ENCODE peak calls at places on chromosomes 16 and 17, in eight cellular contexts. F is cardiac muscle cell; L is tibial nerve; W is NT2/D1; A is thoracic aorta; Y is heart right ventricle; U is vagina; Q is naive thymus-derived CD4-positive, alpha-beta T cell. N is an unnamed sample.

GRCh38 chr17:73888875-73889274 is 244.6 kb upstream of the SDK2 start:
- DNase-seq in F (no peak), L (no peak), W (no peak), A (no peak), Y (peak; percentile 25), U (no peak), Q (no peak), N (no peak)

GRCh38 chr16:88922114-88922825 is 54.7 kb downstream of the CBFA2T3 start:
- DNase-seq in F (no peak), L (peak; percentile 64), W (no peak), A (peak; percentile 22), Y (peak; percentile 92), U (no peak), Q (no peak), N (no peak)

GRCh38 chr17:37839196-37839978 is 84.8 kb upstream of the TBC1D3K start:
- DNase-seq in F (no peak), L (no peak), W (no peak), A (no peak), Y (no peak), U (no peak), Q (no peak), N (no peak)

GRCh38 chr17:633641-634091 is 81.0 kb downstream of the VPS53 start:
- DNase-seq in F (no peak), L (no peak), W (no peak), A (no peak), Y (no peak), U (no peak), Q (no peak), N (peak; percentile 12)

GRCh38 chr16:23257682-23258081 is 44.4 kb upstream of the SCNN1B start:
- DNase-seq in F (no peak), L (no peak), W (no peak), A (no peak), Y (no peak), U (no peak), Q (no peak), N (no peak)

GRCh38 chr16:14061732-14062259 is 9.3 kb upstream of the MRTFB start:
- DNase-seq in F (no peak), L (no peak), W (no peak), A (no peak), Y (no peak), U (no peak), Q (no peak), N (no peak)

GRCh38 chr17:47218896-47219430 is 9.8 kb downstream of the MYL4 start:
- DNase-seq in F (peak; percentile 92), L (no peak), W (no peak), A (no peak), Y (peak; percentile 18), U (no peak), Q (no peak), N (no peak)

GRCh38 chr17:38762231-38762630 is 9.7 kb downstream of the PSMB3 start:
- DNase-seq in F (no peak), L (no peak), W (no peak), A (no peak), Y (no peak), U (no peak), Q (no peak), N (no peak)

GRCh38 chr16:68737046-68737729 is at the start of gene CDH1:
- DNase-seq in F (peak; percentile 44), L (no peak), W (no peak), A (no peak), Y (peak; percentile 17), U (no peak), Q (no peak), N (no peak)

GRCh38 chr17:64385187-64386083 is 5.2 kb downstream of the PECAM1 start:
- DNase-seq in F (no peak), L (peak; percentile 43), W (no peak), A (peak; percentile 10), Y (peak; percentile 31), U (no peak), Q (no peak), N (no peak)

GRCh38 chr17:46782250-46782953 is 36.1 kb downstream of the WNT3 start:
- DNase-seq in F (peak; percentile 55), L (no peak), W (no peak), A (no peak), Y (no peak), U (no peak), Q (no peak), N (peak; percentile 40)

DNA sequence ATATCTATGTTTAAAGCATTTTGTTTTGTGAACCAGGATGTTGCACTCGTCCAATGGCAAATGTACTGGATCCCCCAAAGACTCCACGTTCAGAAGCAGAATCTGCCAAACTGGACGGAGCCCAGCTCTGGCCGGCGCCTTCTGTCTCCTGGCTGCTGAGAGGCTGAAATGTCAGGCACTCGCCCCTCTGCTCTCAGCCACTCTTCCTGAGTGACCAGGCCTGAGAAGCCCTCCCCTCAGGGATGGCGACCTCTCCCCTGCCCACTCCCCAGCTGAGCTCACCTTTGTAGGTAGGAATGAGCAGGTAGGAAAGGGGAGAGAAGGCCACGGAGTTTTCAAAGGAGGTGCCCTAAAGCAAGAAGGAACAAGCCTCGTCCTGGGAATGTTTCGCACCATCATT is 187.5 kb upstream of the FOXF1 start:
- DNase-seq in F (no peak), L (no peak), W (no peak), A (no peak), Y (no peak), U (no peak), Q (no peak), N (no peak)
- H3K27me3 ChIP-seq in F (no peaks in the 10 kb centered on the region), L (peaks cover 26% of the 10 kb centered on the region), W (no peaks in the 10 kb centered on the region), A (no peaks in the 10 kb centered on the region), Y (no peaks in the 10 kb centered on the region), U (no peaks in the 10 kb centered on the region), Q (no peaks in the 10 kb centered on the region), N (no peaks in the 10 kb centered on the region)

GRCh38 chr16:49528035-49528434 is 154.4 kb downstream of the C16orf78 start:
- DNase-seq in F (peak; percentile 18), L (no peak), W (no peak), A (no peak), Y (no peak), U (no peak), Q (no peak), N (no peak)
- H3K4me3 ChIP-seq in F (no peak overlapping the region), L (peak overlapping the region; percentile 43), W (no peak overlapping the region), A (peak overlapping the region; percentile 64), Y (peak overlapping the region; percentile 48), U (peak overlapping the region; percentile 38), Q (peak overlapping the region; percentile 56), N (no peak overlapping the region)

GRCh38 chr16:57995721-57996405 is 4.6 kb downstream of the ZNF319 start:
- DNase-seq in F (no peak), L (no peak), W (no peak), A (no peak), Y (no peak), U (no peak), Q (no peak), N (no peak)

GRCh38 chr16:57994778-57995177 is 5.7 kb downstream of the ZNF319 start:
- DNase-seq in F (peak; percentile 56), L (no peak), W (no peak), A (no peak), Y (peak; percentile 52), U (no peak), Q (no peak), N (peak; percentile 81)

GRCh38 chr16:57993452-57993851 is 7.0 kb downstream of the ZNF319 start:
- DNase-seq in F (no peak), L (no peak), W (no peak), A (no peak), Y (no peak), U (no peak), Q (no peak), N (no peak)

GRCh38 chr16:57993897-57994296 is 6.6 kb downstream of the ZNF319 start:
- DNase-seq in F (no peak), L (no peak), W (no peak), A (no peak), Y (no peak), U (no peak), Q (no peak), N (no peak)

GRCh38 chr16:57994361-57994760 is 6.1 kb downstream of the ZNF319 start:
- DNase-seq in F (no peak), L (no peak), W (no peak), A (no peak), Y (no peak), U (no peak), Q (no peak), N (no peak)
- H3K4me1 ChIP-seq in F (peaks cover 7% of the 10 kb centered on the region), L (peaks cover 7% of the 10 kb centered on the region), W (peaks cover 26% of the 10 kb centered on the region), A (peaks cover 12% of the 10 kb centered on the region), Y (peaks cover 43% of the 10 kb centered on the region), U (peaks cover 29% of the 10 kb centered on the region), Q (peaks cover 50% of the 10 kb centered on the region), N (peaks cover 3% of the 10 kb centered on the region)

DNA sequence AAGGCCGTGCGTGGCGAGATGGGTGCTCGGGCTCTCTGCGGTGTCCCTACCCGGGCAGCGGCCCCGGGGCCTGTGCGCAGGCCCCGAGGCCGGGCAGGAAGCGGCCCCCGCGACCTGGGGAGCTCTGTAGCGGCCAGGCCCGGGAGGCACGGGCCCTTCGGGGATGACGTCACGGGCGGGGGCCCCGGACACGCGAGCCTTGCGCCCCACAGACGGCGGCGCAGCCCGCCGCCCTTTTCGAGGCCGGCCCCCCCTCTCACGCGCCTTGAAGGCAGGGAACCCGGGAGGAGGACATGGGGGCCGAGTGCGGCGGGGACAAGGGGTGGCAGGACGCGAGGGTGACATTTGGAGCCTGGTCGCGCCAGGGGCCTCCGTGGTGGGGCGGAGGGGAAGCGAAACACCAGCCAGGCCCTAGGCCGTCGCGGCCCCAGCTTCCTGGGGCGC is 1.1 kb downstream of the RAI1 start:
- DNase-seq in F (peak; percentile 45), L (no peak), W (no peak), A (no peak), Y (peak; percentile 59), U (no peak), Q (peak; percentile 56), N (no peak)
- H3K27me3 ChIP-seq in F (peaks cover 21% of the 10 kb centered on the region), L (no peaks in the 10 kb centered on the region), W (peaks cover 83% of the 10 kb centered on the region), A (no peaks in the 10 kb centered on the region), Y (no peaks in the 10 kb centered on the region), U (no peaks in the 10 kb centered on the region), Q (no peaks in the 10 kb centered on the region), N (no peaks in the 10 kb centered on the region)

DNA sequence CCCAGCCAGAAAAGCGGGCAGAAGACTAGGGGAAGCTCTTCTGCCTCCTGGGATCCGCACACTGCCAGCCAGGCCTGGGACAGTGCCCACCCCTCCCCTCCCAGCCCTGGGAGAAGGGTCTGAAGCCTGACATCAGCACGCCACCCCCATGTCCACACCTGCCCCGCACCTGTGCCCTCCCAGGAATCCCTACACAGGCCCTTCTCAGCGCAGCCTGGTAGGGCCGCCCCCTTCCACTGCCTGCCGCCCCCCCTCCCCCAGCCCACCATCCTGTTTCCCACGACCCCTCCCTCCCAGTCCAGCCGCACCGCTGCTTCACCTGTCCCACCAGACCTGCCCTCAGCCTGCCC is 10.6 kb downstream of the ENPP7 start:
- DNase-seq in F (no peak), L (no peak), W (no peak), A (no peak), Y (no peak), U (no peak), Q (no peak), N (no peak)
- H3K4me3 ChIP-seq in F (peak overlapping the region; percentile 17), L (peak overlapping the region; percentile 14), W (peak overlapping the region; percentile 52), A (no peak overlapping the region), Y (no peak overlapping the region), U (no peak overlapping the region), Q (no peak overlapping the region), N (peak overlapping the region; percentile 38)

GRCh38 chr17:68196394-68197090 is 51.3 kb upstream of the AMZ2 start:
- DNase-seq in F (peak; percentile 21), L (no peak), W (no peak), A (no peak), Y (no peak), U (peak; percentile 52), Q (no peak), N (no peak)
- H3K4me1 ChIP-seq in F (peaks cover 15% of the 10 kb centered on the region), L (peaks cover 50% of the 10 kb centered on the region), W (peaks cover 11% of the 10 kb centered on the region), A (peaks cover 54% of the 10 kb centered on the region), Y (peaks cover 56% of the 10 kb centered on the region), U (peaks cover 57% of the 10 kb centered on the region), Q (peaks cover 39% of the 10 kb centered on the region), N (no peaks in the 10 kb centered on the region)

GRCh38 chr16:4117250-4117578 is 972 bp upstream of the ADCY9 start:
- DNase-seq in F (no peak), L (no peak), W (no peak), A (no peak), Y (no peak), U (no peak), Q (no peak), N (no peak)
- H3K27me3 ChIP-seq in F (no peaks in the 10 kb centered on the region), L (no peaks in the 10 kb centered on the region), W (peaks cover 52% of the 10 kb centered on the region), A (no peaks in the 10 kb centered on the region), Y (no peaks in the 10 kb centered on the region), U (no peaks in the 10 kb centered on the region), Q (no peaks in the 10 kb centered on the region), N (no peaks in the 10 kb centered on the region)

N was measured in HAP-1.